ENCODE peak calls at places on chromosomes 6 and 20, in five cellular contexts. J is stomach, O is uterus, V is A549, R is K562. B is an unnamed sample.

GRCh38 chr6:97304701-97305100 is 21.7 kb upstream of the MMS22L start:
- DNase-seq in J (no peak), O (no peak), V (no peak), R (no peak), B (no peak)

GRCh38 chr6:84581494-84582259 is 182.7 kb downstream of the TBX18 start:
- DNase-seq in J (no peak), O (no peak), V (no peak), R (no peak), B (no peak)

GRCh38 chr6:53744321-53744720 is 50.5 kb upstream of the LRRC1 start:
- DNase-seq in J (no peak), O (no peak), V (no peak), R (no peak), B (no peak)

GRCh38 chr6:112144145-112144926 is 56.9 kb downstream of the FAM229B start:
- DNase-seq in J (no peak), O (peak; percentile 72), V (no peak), R (no peak), B (no peak)

GRCh38 chr20:20666359-20666758 is 46.1 kb downstream of the RALGAPA2 start:
- DNase-seq in J (no peak), O (no peak), V (no peak), R (no peak), B (no peak)

GRCh38 chr6:166516256-166516655 is 70.2 kb downstream of the RAMACL start:
- DNase-seq in J (no peak), O (no peak), V (no peak), R (no peak), B (no peak)

GRCh38 chr6:168634928-168635327 is 193.9 kb downstream of the SMOC2 start:
- DNase-seq in J (no peak), O (peak; percentile 76), V (no peak), R (no peak), B (no peak)

GRCh38 chr6:109610555-109610954 is 80.4 kb downstream of the AK9 start:
- DNase-seq in J (no peak), O (no peak), V (no peak), R (no peak), B (no peak)

DNA sequence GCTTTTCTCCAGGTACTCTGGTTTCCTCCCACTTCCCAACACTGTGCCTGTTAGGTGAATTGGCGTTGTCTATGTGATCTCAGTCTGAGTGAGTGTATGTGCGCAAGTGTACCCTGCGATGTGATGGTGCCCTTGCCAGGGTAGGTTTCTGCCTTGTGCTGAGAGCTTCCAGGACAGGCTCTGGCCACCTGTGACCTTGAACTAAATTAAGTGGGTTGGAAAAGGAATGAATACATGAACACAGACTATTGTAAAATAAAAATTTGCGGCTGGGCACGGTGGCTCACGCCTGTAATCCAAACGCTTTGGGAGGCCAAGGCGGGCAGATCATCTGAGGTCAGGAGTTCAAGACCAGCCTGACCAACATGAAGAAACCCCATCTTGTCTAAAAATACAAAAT is 678.0 kb downstream of the DHX35 start:
- DNase-seq in J (no peak), O (no peak), V (no peak), R (no peak), B (no peak)
- TF ChIP-seq CTCF in J (no peak), O (no peak), V (no peak), R (no peak), B (no peak)

DNA sequence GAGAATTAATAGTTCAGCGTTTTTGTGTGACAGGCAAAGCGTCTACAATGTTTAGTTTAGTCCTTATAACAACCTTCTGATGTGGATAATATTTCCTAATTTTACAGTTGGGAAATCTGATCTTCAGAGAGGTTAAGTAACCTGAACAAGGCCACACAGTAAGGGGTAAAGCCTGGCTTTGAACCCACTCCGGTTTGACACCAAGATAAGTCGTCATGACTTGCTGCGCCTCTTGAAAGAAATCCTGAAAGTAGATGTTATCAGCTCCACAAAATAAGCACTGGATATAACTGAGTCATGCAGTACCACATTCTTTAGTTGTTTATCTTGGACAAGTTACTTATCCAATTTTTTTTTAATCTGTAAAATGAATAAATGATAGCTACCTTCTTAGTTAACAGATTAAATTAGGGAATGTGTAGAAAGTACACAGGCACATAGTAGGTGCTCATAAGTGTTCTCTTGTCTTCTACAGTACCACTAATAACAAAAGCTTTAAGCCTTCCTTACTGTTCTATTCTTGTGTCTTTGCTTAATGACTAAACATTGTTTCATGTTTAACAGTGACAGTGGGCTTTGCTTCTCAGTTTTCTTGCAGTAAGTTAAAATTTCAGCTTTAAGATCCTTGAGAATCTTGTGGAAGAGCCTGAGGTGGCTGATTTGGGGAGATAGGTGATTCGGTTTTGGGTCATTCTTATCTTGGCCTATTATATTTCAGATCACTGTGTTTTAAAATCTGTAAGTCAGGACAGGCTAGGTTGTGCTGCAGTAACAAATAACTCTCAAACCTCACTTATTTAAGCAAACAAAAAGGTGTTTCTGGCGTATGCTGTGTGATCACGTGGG is 2.1 kb downstream of the HIVEP1 start:
- DNase-seq in J (no peak), O (no peak), V (no peak), R (no peak), B (no peak)
- TF ChIP-seq POLR2A in J (no peak), O (no peak), V (no peak), R (no peak), B (no peak)

GRCh38 chr6:32944265-32944664 is 3.4 kb upstream of the HLA-DMB start:
- DNase-seq in J (peak; percentile 45), O (no peak), V (no peak), R (no peak), B (no peak)
- H3K27ac ChIP-seq in J (peak overlapping the region; percentile 58), O (no peak overlapping the region), V (no peak overlapping the region), R (no peak overlapping the region), B (no peak overlapping the region)

GRCh38 chr6:6494677-6495076 is 93.8 kb upstream of the LY86 start:
- DNase-seq in J (peak; percentile 35), O (no peak), V (peak; percentile 3), R (peak; percentile 28), B (peak; percentile 68)
- TF ChIP-seq CTCF in J (no peak), O (no peak), V (no peak), R (peak; percentile 78), B (peak; percentile 53)

DNA sequence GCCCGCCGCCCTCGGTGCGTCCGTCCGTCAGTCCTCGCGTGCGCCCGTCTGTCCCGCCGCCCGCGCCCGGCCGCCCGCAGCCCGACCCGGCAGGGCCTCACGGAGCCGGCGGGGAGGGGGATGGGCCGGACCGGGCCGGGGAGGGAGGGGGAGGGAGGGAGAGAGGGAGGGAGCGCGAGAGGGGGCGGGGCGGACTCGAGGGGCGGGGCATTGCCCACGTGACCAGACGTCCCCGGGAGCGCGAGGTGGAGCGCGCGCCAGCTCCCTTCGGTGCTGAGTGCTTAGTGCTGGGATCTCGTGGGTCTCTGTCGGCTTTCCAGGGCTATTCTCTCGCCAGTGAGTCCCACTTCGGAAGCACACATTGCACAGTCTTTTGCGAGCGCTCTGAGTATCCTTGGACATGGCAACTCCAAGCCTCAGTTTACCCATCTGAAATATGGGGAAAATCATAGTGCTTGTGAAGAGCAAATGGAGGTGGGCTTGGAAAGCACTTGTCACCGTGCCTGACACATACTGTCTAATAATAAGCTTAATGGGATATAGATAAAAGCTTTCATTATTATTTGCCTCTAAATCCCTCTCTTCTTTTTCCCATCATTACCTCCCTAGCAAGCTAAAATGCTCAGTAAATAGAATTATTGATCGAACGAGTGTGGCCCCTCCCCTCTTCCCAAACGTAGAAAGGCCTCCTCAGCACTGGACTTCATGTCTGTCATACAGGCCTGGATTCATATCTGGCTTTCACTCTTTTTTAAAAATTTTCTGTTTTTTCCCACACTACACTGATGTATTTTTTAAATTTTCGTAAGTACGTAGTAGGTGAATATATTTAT is at the start of gene NCOA6:
- DNase-seq in J (peak; percentile 90), O (peak; percentile 88), V (peak; percentile 65), R (peak; percentile 96), B (peak; percentile 93)
- TF ChIP-seq POLR2A in J (no peak), O (no peak), V (peak; percentile 80), R (peak; percentile 88), B (peak; percentile 3)

DNA sequence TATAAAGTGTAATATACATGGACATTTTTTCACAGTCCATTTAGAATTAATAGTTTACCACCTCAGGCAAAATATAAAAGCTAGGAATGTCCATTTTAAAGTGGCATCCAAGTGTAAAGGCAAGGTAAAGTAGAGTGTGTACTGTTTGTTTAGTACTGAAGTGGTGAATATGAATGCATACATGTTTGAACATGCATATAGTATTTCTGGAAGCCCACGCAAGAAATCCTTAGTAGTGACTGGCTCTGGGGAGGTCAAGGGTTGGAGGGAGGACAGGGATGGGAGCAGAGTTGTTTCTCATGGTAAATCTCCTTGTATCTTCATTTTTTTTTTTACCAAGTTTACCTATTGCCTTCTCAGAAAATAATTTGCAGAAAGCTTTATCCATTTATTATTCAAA is 129.2 kb downstream of the UNC5CL start:
- DNase-seq in J (no peak), O (no peak), V (no peak), R (no peak), B (no peak)
- H3K27ac ChIP-seq in J (no peak overlapping the region), O (no peak overlapping the region), V (peak overlapping the region; percentile 98), R (no peak overlapping the region), B (no peak overlapping the region)

DNA sequence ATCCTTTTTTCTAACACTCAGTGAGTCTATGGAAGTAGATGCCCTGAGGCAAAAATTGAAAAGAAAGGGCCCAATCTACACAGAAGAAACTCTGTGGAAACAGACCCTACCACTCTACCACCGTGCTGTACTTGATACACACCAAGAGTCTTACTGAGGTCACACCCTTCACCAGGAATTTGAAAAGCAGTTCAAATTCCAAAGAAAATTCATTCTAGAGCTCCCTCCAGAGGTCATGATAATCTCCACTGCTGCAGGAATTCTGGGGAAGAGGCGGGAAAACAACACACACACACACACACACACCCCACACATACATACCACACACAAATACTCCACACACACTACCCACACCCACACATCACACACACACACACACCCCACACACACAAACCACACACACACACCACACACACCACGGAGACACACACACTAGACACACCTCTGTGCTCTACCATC is 336.8 kb downstream of the HDGFL1 start:
- DNase-seq in J (no peak), O (no peak), V (peak; percentile 4), R (no peak), B (no peak)
- TF ChIP-seq CTCF in J (no peak), O (no peak), V (no peak), R (no peak), B (peak; percentile 17)

GRCh38 chr6:26044140-26045045 is 42.8 kb upstream of the HFE start:
- DNase-seq in J (no peak), O (no peak), V (no peak), R (no peak), B (peak; percentile 54)
- TF ChIP-seq POLR2A in J (no peak), O (no peak), V (peak; percentile 7), R (no peak), B (no peak)

DNA sequence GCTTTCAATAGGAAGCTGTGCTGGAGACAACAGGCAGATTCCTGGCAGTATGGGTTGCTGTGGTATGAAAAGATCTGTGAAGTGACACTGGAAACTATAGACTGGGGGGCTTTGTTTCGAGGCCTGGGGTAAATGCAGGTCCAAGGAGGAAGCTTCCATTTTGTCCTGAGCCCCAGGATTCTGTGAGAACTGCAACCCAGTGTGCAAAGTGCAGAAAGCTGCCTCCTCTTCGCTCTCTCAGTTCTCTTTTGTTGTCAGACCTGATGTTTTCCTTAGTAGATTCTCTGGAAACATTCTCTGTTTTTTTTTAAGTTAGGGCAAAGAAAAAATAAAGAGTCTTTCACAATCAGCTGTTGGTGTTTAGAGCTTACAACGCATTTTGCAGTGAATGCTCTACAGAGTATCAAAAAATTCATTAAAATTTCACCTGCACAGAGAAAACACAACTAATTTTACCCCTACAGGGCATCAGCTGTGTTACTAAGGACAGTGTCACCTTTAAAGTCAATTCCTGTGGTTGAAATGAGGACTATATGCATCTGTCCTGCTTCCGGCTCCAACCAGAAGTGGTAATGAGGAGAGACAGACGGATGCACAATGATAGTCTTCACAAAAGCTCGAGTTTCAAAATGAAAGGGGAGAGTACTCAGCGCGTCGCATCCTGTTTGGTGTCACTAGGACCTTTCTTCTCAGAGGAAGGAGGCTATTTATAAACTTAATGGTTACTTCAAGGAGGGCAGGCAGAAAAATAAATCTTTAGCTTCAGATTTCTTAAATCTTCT is 86.7 kb downstream of the LYRM4 start:
- DNase-seq in J (no peak), O (no peak), V (no peak), R (no peak), B (no peak)
- H3K27ac ChIP-seq in J (no peak overlapping the region), O (peak overlapping the region; percentile 35), V (no peak overlapping the region), R (no peak overlapping the region), B (peak overlapping the region; percentile 27)